ENCODE peak calls at places on chromosome 22, in four cellular contexts. F is astrocyte of the hippocampus, W is AML-193, J is NCI-H1092. A is an unnamed sample.
A peak's percentile ranks its signal among the peaks of the same experiment; 100 is the strongest.

GRCh38 chr22:17149073-17149815 is 9.8 kb downstream of the HDHD5 start:
- DNase-seq in F (no peak), J (no peak), W (no peak), A (peak; percentile 17)

GRCh38 chr22:49470741-49471134 is 356.9 kb downstream of the BRD1 start:
- DNase-seq in F (no peak), J (no peak), W (no peak), A (no peak)

GRCh38 chr22:48053973-48054372 is 1291.5 kb downstream of the TBC1D22A start:
- DNase-seq in F (no peak), W (no peak), J (no peak), A (no peak)

GRCh38 chr22:39078329-39078728 is 1.3 kb downstream of the APOBEC3G start:
- DNase-seq in W (no peak), F (no peak), J (no peak), A (no peak)

GRCh38 chr22:37967147-37967546 is 13.6 kb downstream of the POLR2F start:
- DNase-seq in F (no peak), J (no peak), W (no peak), A (no peak)

GRCh38 chr22:41201146-41201545 is 4.0 kb upstream of the L3MBTL2 start:
- DNase-seq in W (no peak), J (no peak), F (no peak), A (no peak)

GRCh38 chr22:30627480-30627879 is 8.1 kb upstream of the SLC35E4 start:
- DNase-seq in F (no peak), J (no peak), W (no peak), A (no peak)

GRCh38 chr22:32677876-32678275 is 123.6 kb upstream of the TIMP3 start:
- DNase-seq in F (no peak), W (no peak), J (no peak), A (no peak)

GRCh38 chr22:26681395-26681821 is 24.0 kb downstream of the MIAT start:
- DNase-seq in J (no peak), F (peak; percentile 92), W (no peak), A (peak; percentile 48)

GRCh38 chr22:42334875-42335512 is 64.5 kb upstream of the TCF20 start:
- DNase-seq in W (no peak), F (no peak), J (no peak), A (peak; percentile 31)

GRCh38 chr22:46090631-46091201 is 59.6 kb upstream of the PPARA start:
- DNase-seq in J (no peak), F (peak; percentile 37), W (no peak), A (peak; percentile 68)